ENCODE peak calls at places on chromosomes 7 and 10, in six cellular contexts. W, Z, U, E, A and H are unnamed samples.

GRCh38 chr7:149109969-149110368 is 16.2 kb downstream of the ZNF425 start:
- DNase-seq in W (no peak), A (no peak), Z (no peak), U (no peak), E (no peak), H (no peak)

GRCh38 chr7:461453-462172 is 58.0 kb downstream of the PDGFA start:
- DNase-seq in W (no peak), E (no peak), A (peak), U (no peak), Z (no peak), H (peak)

GRCh38 chr10:50508315-50509051 is 115.3 kb downstream of the SGMS1 start:
- DNase-seq in W (no peak), Z (no peak), E (no peak), U (peak), A (peak), H (no peak)

GRCh38 chr10:29409241-29410051 is 120.6 kb downstream of the LYZL1 start:
- DNase-seq in E (peak), Z (peak), A (peak), W (peak), U (no peak), H (peak)

GRCh38 chr10:21749788-21750187 is 215.8 kb downstream of the MLLT10 start:
- DNase-seq in U (no peak), A (no peak), W (no peak), Z (no peak), E (no peak), H (no peak)

GRCh38 chr7:17545348-17545747 is 246.9 kb downstream of the AHR start:
- DNase-seq in Z (no peak), U (no peak), E (no peak), A (no peak), W (no peak), H (no peak)

GRCh38 chr7:47819054-47819920 is 129.0 kb downstream of the PKD1L1 start:
- DNase-seq in U (peak), E (peak), W (peak), A (peak), Z (peak), H (peak)

GRCh38 chr10:89944138-89944537 is 242.7 kb downstream of the KIF20B start:
- DNase-seq in W (no peak), A (no peak), U (no peak), E (no peak), Z (no peak), H (no peak)

GRCh38 chr10:50592961-50593418 is 30.8 kb downstream of the SGMS1 start:
- DNase-seq in Z (no peak), W (peak), U (no peak), E (no peak), A (no peak), H (no peak)

GRCh38 chr7:6049780-6050179 is 18.6 kb downstream of the ANKRD61 start:
- DNase-seq in U (no peak), A (no peak), E (no peak), W (no peak), Z (no peak), H (no peak)

GRCh38 chr7:27196287-27196739 is 3.6 kb downstream of the HOXA13 start:
- DNase-seq in A (peak), W (peak), Z (peak), E (peak), U (peak), H (peak)

GRCh38 chr7:21641546-21641945 is 98.7 kb downstream of the DNAH11 start:
- DNase-seq in E (no peak), A (no peak), Z (no peak), U (no peak), W (no peak), H (no peak)

GRCh38 chr7:134660242-134660785 is 13.7 kb downstream of the BPGM start:
- DNase-seq in U (no peak), E (no peak), A (no peak), W (peak), Z (no peak), H (no peak)

GRCh38 chr7:2603388-2603965 is 28.3 kb upstream of the TTYH3 start:
- DNase-seq in E (no peak), Z (no peak), W (no peak), U (no peak), A (no peak), H (no peak)

GRCh38 chr10:3671431-3671955 is 113.5 kb downstream of the KLF6 start:
- DNase-seq in U (no peak), E (peak), W (no peak), A (no peak), Z (no peak), H (no peak)

GRCh38 chr10:10792681-10793080 is 225.0 kb upstream of the CELF2 start:
- DNase-seq in W (no peak), U (no peak), A (no peak), E (no peak), Z (no peak), H (peak)

GRCh38 chr7:70143089-70144044 is 545.1 kb downstream of the AUTS2 start:
- DNase-seq in Z (no peak), U (no peak), A (no peak), W (no peak), E (no peak), H (no peak)

GRCh38 chr10:1411956-1412355 is 325.4 kb downstream of the ADARB2 start:
- DNase-seq in A (no peak), E (no peak), Z (no peak), U (no peak), W (no peak), H (no peak)

GRCh38 chr7:80134536-80135305 is at the start of gene GNAI1:
- DNase-seq in W (peak), U (no peak), Z (peak), A (peak), E (peak), H (peak)

GRCh38 chr10:71421075-71421434 is 24.3 kb downstream of the CDH23 start:
- DNase-seq in Z (no peak), A (no peak), E (no peak), U (no peak), W (no peak), H (no peak)

GRCh38 chr10:103616705-103617361 is 123.3 kb downstream of the NEURL1 start:
- DNase-seq in A (no peak), W (no peak), Z (no peak), E (peak), U (no peak), H (no peak)

GRCh38 chr7:2012044-2012900 is 220.5 kb downstream of the MAD1L1 start:
- DNase-seq in W (no peak), Z (no peak), E (no peak), U (no peak), A (no peak), H (no peak)

GRCh38 chr7:130708001-130708400 is 21.7 kb upstream of the TSGA13 start:
- DNase-seq in U (no peak), W (no peak), Z (no peak), A (no peak), E (no peak), H (no peak)

GRCh38 chr7:130712416-130712815 is 21.6 kb downstream of the KLF14 start:
- DNase-seq in E (no peak), A (no peak), W (no peak), U (no peak), Z (no peak), H (no peak)

GRCh38 chr7:130708766-130709165 is 22.4 kb upstream of the TSGA13 start:
- DNase-seq in U (no peak), A (no peak), E (no peak), Z (no peak), W (no peak), H (no peak)
- TF ChIP-seq MYC in U (no peak), A (no peak), E (no peak), Z (no peak), W (no peak), H (no peak)

GRCh38 chr7:108345710-108346336 is 110.4 kb downstream of the NRCAM start:
- DNase-seq in W (no peak), E (no peak), U (no peak), A (no peak), Z (no peak), H (no peak)
- TF ChIP-seq MYC in W (no peak), E (no peak), U (no peak), A (no peak), Z (no peak), H (no peak)

GRCh38 chr10:62036186-62037081 is 134.9 kb downstream of the ARID5B start:
- DNase-seq in Z (no peak), W (no peak), U (no peak), A (no peak), E (no peak), H (no peak)

GRCh38 chr10:62040896-62041295 is 139.4 kb downstream of the ARID5B start:
- DNase-seq in W (no peak), E (no peak), U (no peak), Z (no peak), A (no peak), H (no peak)

GRCh38 chr10:62038609-62039190 is 137.2 kb downstream of the ARID5B start:
- DNase-seq in A (peak), Z (peak), E (peak), W (peak), U (no peak), H (peak)

GRCh38 chr10:62037166-62037831 is 135.8 kb downstream of the ARID5B start:
- DNase-seq in U (no peak), Z (no peak), W (no peak), A (peak), E (no peak), H (no peak)

GRCh38 chr10:62037890-62038608 is 136.6 kb downstream of the ARID5B start:
- DNase-seq in U (no peak), A (peak), W (no peak), E (no peak), Z (no peak), H (no peak)
- TF ChIP-seq MYC in U (no peak), A (no peak), W (no peak), E (no peak), Z (no peak), H (no peak)

DNA sequence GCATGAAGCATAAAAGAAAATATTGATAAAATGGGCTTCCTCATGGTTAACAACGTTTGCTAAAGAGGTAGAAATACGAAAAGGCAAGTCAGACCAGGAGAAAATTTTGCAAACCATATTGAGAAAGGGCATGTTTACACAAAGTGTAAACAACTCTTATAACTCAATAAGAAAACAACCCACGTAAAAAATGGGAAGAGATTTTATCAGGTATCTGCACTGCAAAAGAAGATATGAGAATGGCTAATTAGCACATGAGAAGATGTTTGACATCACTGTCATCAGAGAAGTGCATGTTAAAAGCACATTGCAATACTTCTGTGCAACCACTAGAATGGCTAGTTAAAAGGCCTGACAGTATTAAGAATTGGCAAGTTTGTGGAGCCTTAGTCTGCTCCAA is 99.5 kb downstream of the VPS50 start:
- DNase-seq in W (peak), E (no peak), Z (no peak), U (no peak), A (no peak), H (no peak)
- TF ChIP-seq MYC in W (no peak), E (no peak), Z (no peak), U (no peak), A (no peak), H (no peak)

GRCh38 chr7:7552199-7552598 is 14.5 kb upstream of the MIOS start:
- DNase-seq in W (no peak), E (no peak), U (no peak), A (no peak), Z (no peak), H (no peak)

GRCh38 chr7:7554647-7555575 is 11.8 kb upstream of the MIOS start:
- DNase-seq in W (no peak), A (no peak), U (no peak), E (no peak), Z (no peak), H (no peak)

GRCh38 chr7:7553386-7553785 is 13.3 kb upstream of the MIOS start:
- DNase-seq in W (no peak), Z (no peak), U (no peak), E (no peak), A (no peak), H (no peak)

GRCh38 chr7:7556852-7557251 is 9.8 kb upstream of the MIOS start:
- DNase-seq in Z (no peak), A (no peak), E (no peak), U (no peak), W (no peak), H (no peak)

GRCh38 chr7:7554021-7554432 is 12.7 kb upstream of the MIOS start:
- DNase-seq in Z (no peak), E (no peak), A (no peak), U (no peak), W (no peak), H (no peak)
- TF ChIP-seq MYC in Z (no peak), E (no peak), A (no peak), U (no peak), W (no peak), H (no peak)

GRCh38 chr10:97333601-97334369 is 744 bp downstream of the FRAT2 start:
- DNase-seq in W (peak), U (no peak), A (no peak), E (peak), Z (no peak), H (peak)
- TF ChIP-seq MYC in W (no peak), U (no peak), A (no peak), E (peak), Z (no peak), H (no peak)

GRCh38 chr7:45876519-45876918 is 3.6 kb upstream of the CCDC201 start:
- DNase-seq in W (no peak), A (no peak), E (no peak), Z (no peak), U (no peak), H (no peak)

GRCh38 chr7:45873035-45873354 is at the start of gene CCDC201:
- DNase-seq in Z (no peak), A (no peak), E (no peak), U (no peak), W (no peak), H (no peak)

GRCh38 chr7:45873355-45873754 is 473 bp upstream of the CCDC201 start:
- DNase-seq in A (no peak), Z (no peak), E (no peak), U (no peak), W (no peak), H (no peak)

GRCh38 chr7:45872116-45873034 is 507 bp downstream of the CCDC201 start:
- DNase-seq in E (no peak), W (peak), U (no peak), Z (no peak), A (peak), H (no peak)

GRCh38 chr7:45874408-45875131 is 1.7 kb upstream of the CCDC201 start:
- DNase-seq in E (no peak), W (no peak), Z (no peak), U (no peak), A (peak), H (peak)
- TF ChIP-seq MYC in E (no peak), W (no peak), Z (no peak), U (no peak), A (no peak), H (no peak)

DNA sequence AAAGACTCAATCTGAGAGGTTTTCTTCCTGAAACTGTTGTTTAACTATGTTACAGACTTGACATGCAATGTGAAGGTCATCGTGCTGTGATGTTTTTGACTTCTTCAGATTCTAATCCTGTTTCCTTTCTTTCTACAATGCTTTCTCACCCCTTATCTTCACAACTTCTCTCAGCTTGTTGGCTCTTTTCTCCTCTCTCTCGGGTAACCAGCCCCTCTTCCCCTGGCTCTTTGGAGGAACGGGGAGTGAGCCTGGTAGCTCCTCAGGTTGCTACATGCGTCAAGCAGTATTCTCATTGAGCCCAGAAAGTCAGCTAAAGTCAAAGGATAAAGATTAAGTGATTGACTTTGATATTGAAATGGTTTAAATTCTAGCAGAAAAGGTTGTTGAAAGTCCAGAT is 40.1 kb downstream of the SEC23IP start:
- DNase-seq in U (no peak), E (no peak), Z (no peak), A (no peak), W (no peak), H (no peak)
- TF ChIP-seq MYC in U (no peak), E (no peak), Z (no peak), A (no peak), W (no peak), H (no peak)

GRCh38 chr7:143240323-143241168 is 18.7 kb downstream of the TAS2R40 start:
- DNase-seq in E (peak), A (peak), U (no peak), Z (peak), W (peak), H (peak)

GRCh38 chr7:143238289-143238995 is 16.6 kb downstream of the TAS2R40 start:
- DNase-seq in W (no peak), Z (no peak), U (no peak), A (no peak), E (no peak), H (no peak)

GRCh38 chr7:143243011-143243410 is 20.2 kb upstream of the GSTK1 start:
- DNase-seq in U (no peak), W (no peak), A (no peak), E (no peak), Z (no peak), H (no peak)

GRCh38 chr7:143237363-143237762 is 15.5 kb downstream of the TAS2R40 start:
- DNase-seq in W (no peak), A (no peak), U (no peak), Z (no peak), E (no peak), H (no peak)

DNA sequence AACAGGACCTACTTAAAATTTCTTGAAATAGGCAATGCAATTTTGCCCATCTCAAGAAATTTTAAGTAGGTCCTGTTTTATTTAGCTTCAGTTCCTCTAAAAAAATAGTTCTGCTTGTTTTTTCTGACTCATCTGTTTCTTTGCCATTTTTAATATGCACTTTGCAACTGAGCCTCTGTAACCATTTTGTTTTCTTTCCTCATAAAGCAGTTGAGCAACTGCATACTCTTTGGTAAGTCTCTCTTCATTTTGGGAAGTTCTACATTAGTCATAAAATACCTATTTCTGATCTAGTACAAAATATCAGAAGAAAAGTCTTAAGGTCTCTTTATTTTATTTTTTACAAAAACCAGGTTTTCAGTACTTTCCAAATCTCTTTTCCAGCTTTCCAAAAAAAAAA is 18.0 kb downstream of the TAS2R40 start:
- DNase-seq in A (no peak), Z (no peak), U (no peak), W (no peak), E (peak), H (no peak)
- TF ChIP-seq MYC in A (no peak), Z (no peak), U (no peak), W (no peak), E (peak), H (no peak)

GRCh38 chr10:24528960-24529359 is 194.7 kb downstream of the ARHGAP21 start:
- DNase-seq in A (no peak), U (no peak), Z (no peak), E (no peak), W (no peak), H (no peak)

GRCh38 chr10:24536653-24537052 is 187.0 kb downstream of the ARHGAP21 start:
- DNase-seq in Z (no peak), W (no peak), U (no peak), A (no peak), E (no peak), H (no peak)

GRCh38 chr10:24526085-24526649 is 197.5 kb downstream of the ARHGAP21 start:
- DNase-seq in W (no peak), U (no peak), Z (no peak), E (no peak), A (no peak), H (no peak)

GRCh38 chr10:24533981-24534380 is 189.7 kb downstream of the ARHGAP21 start:
- DNase-seq in U (no peak), A (no peak), Z (no peak), W (no peak), E (no peak), H (no peak)

DNA sequence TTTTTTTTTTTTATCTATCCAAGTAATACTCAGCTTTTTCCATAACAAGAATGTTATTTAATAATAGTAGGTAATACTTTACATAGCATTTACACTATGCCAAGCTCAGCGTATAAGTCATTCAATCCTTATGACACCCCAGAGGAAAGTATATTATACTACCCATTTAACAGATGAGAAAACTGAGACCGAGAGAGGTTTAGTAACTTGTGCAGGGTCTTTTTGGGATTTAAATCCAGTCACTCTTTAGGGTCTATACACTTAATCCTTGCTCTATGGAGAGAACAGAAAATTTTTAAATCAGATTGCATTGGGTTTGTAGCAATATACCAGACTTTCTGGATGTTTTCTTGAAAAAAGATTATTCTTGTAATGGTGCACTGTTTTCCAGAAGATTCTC is 192.2 kb downstream of the ARHGAP21 start:
- DNase-seq in Z (no peak), A (no peak), W (no peak), E (no peak), U (no peak), H (no peak)
- TF ChIP-seq MYC in Z (no peak), A (no peak), W (no peak), E (no peak), U (no peak), H (no peak)